ENCODE peak calls at places on chromosomes 7 and 10, in ten cellular contexts. D is hepatocyte, Q is PC-9, J is adrenal gland, L is GM23338, G is coronary artery, S is HFFc6, U is upper lobe of right lung, K is cardiac fibroblast, T is body of pancreas. P is an unnamed sample.

GRCh38 chr10:92111336-92111939 is 179.4 kb downstream of the CPEB3 start:
- DNase-seq in G (no peak), T (peak), U (no peak), L (no peak), D (no peak), S (no peak), J (no peak), Q (no peak), K (no peak), P (no peak)

GRCh38 chr7:96287168-96287567 is 34.7 kb downstream of the SLC25A13 start:
- DNase-seq in S (no peak), J (no peak), L (no peak), T (no peak), U (no peak), Q (no peak), D (no peak), G (no peak), K (no peak), P (no peak)

GRCh38 chr7:111499027-111499426 is 63.3 kb downstream of the IMMP2L start:
- DNase-seq in Q (no peak), U (no peak), S (peak), D (no peak), K (peak), G (no peak), T (no peak), J (no peak), L (no peak), P (no peak)

GRCh38 chr10:132595021-132595420 is 57.4 kb downstream of the INPP5A start:
- DNase-seq in U (no peak), D (no peak), S (no peak), G (no peak), J (no peak), Q (no peak), L (no peak), T (no peak), K (no peak), P (no peak)

GRCh38 chr7:76515999-76516443 is 5.7 kb downstream of the UPK3B start:
- DNase-seq in K (peak), U (peak), L (peak), G (no peak), S (no peak), Q (peak), D (no peak), T (peak), J (no peak), P (peak)

GRCh38 chr7:18086165-18087030 is 58.8 kb upstream of the PRPS1L1 start:
- DNase-seq in Q (peak), K (peak), D (peak), L (peak), T (peak), S (no peak), G (no peak), U (peak), J (peak), P (peak)

GRCh38 chr7:115099906-115100305 is 178.0 kb downstream of the MDFIC start:
- DNase-seq in T (peak), D (peak), Q (no peak), J (no peak), K (peak), G (no peak), L (no peak), U (no peak), S (peak), P (no peak)

GRCh38 chr10:103881420-103882284 is 26.3 kb upstream of the SH3PXD2A start:
- DNase-seq in G (no peak), J (no peak), L (no peak), T (no peak), D (no peak), Q (no peak), K (no peak), U (no peak), S (no peak), P (no peak)

GRCh38 chr10:133358162-133358919 is 522 bp upstream of the FUOM start:
- DNase-seq in K (no peak), S (no peak), L (peak), T (peak), D (no peak), U (peak), J (no peak), G (no peak), Q (no peak), P (no peak)

GRCh38 chr10:68542046-68542445 is 14.7 kb upstream of the SLC25A16 start:
- DNase-seq in U (no peak), K (no peak), L (no peak), T (no peak), S (peak), D (no peak), G (no peak), Q (no peak), J (no peak), P (no peak)

GRCh38 chr10:639751-640672 is 49.5 kb downstream of the DIP2C start:
- DNase-seq in J (no peak), K (no peak), S (no peak), Q (no peak), G (no peak), U (peak), D (no peak), L (no peak), T (no peak), P (no peak)

GRCh38 chr7:36690514-36691187 is 33.6 kb downstream of the AOAH start:
- DNase-seq in G (no peak), J (no peak), K (no peak), Q (no peak), T (no peak), D (no peak), S (no peak), U (no peak), L (no peak), P (no peak)

GRCh38 chr10:91420868-91421267 is 10.7 kb downstream of the HECTD2 start:
- DNase-seq in K (no peak), T (no peak), L (no peak), J (no peak), G (no peak), D (no peak), Q (no peak), U (no peak), S (peak), P (no peak)

GRCh38 chr10:60810437-60811182 is 32.3 kb downstream of the CDK1 start:
- DNase-seq in U (no peak), Q (peak), J (no peak), G (no peak), S (peak), K (peak), D (peak), T (no peak), L (no peak), P (no peak)

GRCh38 chr10:131742371-131743000 is 158.3 kb upstream of the PPP2R2D start:
- DNase-seq in T (no peak), L (no peak), U (peak), S (no peak), G (peak), D (no peak), K (no peak), Q (no peak), J (no peak), P (no peak)

GRCh38 chr7:108000875-108001758 is 1.8 kb downstream of the LAMB1 start:
- DNase-seq in G (no peak), L (peak), J (peak), D (peak), S (peak), K (peak), T (peak), Q (no peak), U (peak), P (peak)

GRCh38 chr7:118862733-118863132 is 638.2 kb downstream of the ANKRD7 start:
- DNase-seq in U (no peak), K (no peak), S (no peak), D (no peak), G (no peak), T (no peak), Q (no peak), L (no peak), J (no peak), P (no peak)

DNA sequence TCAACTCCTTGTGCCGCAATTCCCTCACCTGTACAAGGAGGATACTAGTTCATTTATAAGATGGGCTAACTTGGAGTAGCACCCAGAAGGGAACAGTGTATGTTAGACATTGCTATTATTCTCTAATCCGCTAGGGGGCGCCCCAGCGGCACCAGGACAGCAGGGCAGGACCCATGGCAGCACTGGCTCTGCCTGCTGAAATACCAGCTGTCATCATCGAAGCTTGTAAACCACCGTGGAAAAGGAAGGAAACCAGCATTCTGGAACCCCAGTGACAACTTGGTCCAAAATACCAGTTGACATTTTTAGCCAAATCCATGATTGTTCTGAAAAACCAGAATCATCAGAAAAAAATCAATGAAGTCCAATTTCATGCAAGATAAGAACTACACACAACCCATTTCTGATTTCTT is 134.4 kb downstream of the ITGA8 start:
- DNase-seq in L (peak), D (peak), G (peak), S (peak), Q (peak), J (peak), T (peak), K (peak), U (peak), P (peak)
- TF ChIP-seq CTCF in L (peak), D (peak), G (peak), S (peak), Q (peak), J (peak), T (peak), K (peak), U (peak), P (peak)

DNA sequence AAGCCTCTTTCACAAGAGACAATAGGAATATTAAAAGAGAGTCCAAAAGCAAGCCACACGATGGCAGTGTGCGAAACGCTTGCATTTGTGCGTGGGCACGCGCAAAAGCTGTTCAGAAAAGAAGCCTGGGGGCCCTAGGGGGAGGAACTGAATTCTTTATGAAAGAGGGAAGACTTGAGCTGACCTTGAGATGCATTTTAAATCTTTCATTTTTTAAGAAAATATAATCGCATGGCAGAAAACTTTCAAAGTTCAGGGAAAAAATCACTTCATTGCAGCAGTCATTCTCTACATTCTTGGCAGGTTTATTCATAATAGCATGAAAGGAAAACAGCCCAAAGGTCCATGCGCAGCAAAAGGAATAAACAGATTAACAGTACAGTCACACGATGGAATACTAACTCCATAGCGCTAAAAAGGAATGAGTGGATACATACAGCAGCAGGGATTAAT is 206.5 kb upstream of the PRKCQ start:
- DNase-seq in L (no peak), U (no peak), K (peak), T (no peak), G (no peak), S (peak), Q (no peak), J (no peak), D (peak), P (no peak)
- TF ChIP-seq CTCF in L (no peak), U (peak), K (peak), T (no peak), G (no peak), S (peak), Q (no peak), J (no peak), D (peak), P (no peak)

GRCh38 chr7:28609608-28610007 is 197.3 kb downstream of the CREB5 start:
- DNase-seq in Q (no peak), D (no peak), L (no peak), G (no peak), J (no peak), S (no peak), K (no peak), T (no peak), U (no peak), P (no peak)
- TF ChIP-seq CTCF in Q (no peak), D (no peak), L (no peak), G (no peak), J (no peak), S (no peak), K (no peak), T (no peak), U (no peak), P (no peak)

GRCh38 chr7:1704326-1705241 is 34.5 kb downstream of the ELFN1 start:
- DNase-seq in D (no peak), K (no peak), Q (no peak), G (peak), S (no peak), U (peak), J (peak), L (no peak), T (no peak), P (no peak)
- TF ChIP-seq CTCF in D (no peak), K (no peak), Q (no peak), G (no peak), S (no peak), U (no peak), J (no peak), L (no peak), T (no peak), P (no peak)